ENCODE peak calls at places on chromosome 2, in eight cellular contexts. U, C, L, R, E, Y, Z and Q are unnamed samples.

GRCh38 chr2:32012872-32013271 is 2.1 kb upstream of the MEMO1 start:
- DNase-seq in U (no peak), C (no peak), L (no peak), R (no peak), E (no peak), Y (no peak), Z (no peak), Q (no peak)

GRCh38 chr2:101231253-101231652 is 21.4 kb upstream of the CNOT11 start:
- DNase-seq in U (no peak), C (no peak), L (no peak), R (peak; percentile 41), E (no peak), Y (no peak), Z (no peak), Q (no peak)

GRCh38 chr2:127015106-127015910 is 91.6 kb downstream of the BIN1 start:
- DNase-seq in U (no peak), C (no peak), L (no peak), R (no peak), E (no peak), Y (no peak), Z (no peak), Q (no peak)

GRCh38 chr2:142222715-142223114 is 91.9 kb upstream of the LRP1B start:
- DNase-seq in U (no peak), C (no peak), L (no peak), R (no peak), E (no peak), Y (no peak), Z (no peak), Q (no peak)

GRCh38 chr2:30733829-30734520 is 73.3 kb downstream of the CAPN13 start:
- DNase-seq in U (no peak), C (no peak), L (no peak), R (no peak), E (no peak), Y (no peak), Z (no peak), Q (no peak)

GRCh38 chr2:30666307-30666874 is 140.9 kb downstream of the CAPN13 start:
- DNase-seq in U (peak; percentile 99), C (peak; percentile 99), L (peak; percentile 53), R (peak; percentile 86), E (no peak), Y (no peak), Z (no peak), Q (no peak)

GRCh38 chr2:158488442-158489216 is 31.9 kb downstream of the PKP4 start:
- DNase-seq in U (no peak), C (no peak), L (no peak), R (no peak), E (no peak), Y (no peak), Z (no peak), Q (no peak)

GRCh38 chr2:5798083-5798482 is 105.9 kb downstream of the SOX11 start:
- DNase-seq in U (peak; percentile 51), C (peak; percentile 97), L (no peak), R (peak; percentile 42), E (no peak), Y (peak; percentile 6), Z (no peak), Q (no peak)

GRCh38 chr2:33122726-33123125 is 176.0 kb downstream of the LTBP1 start:
- DNase-seq in U (no peak), C (no peak), L (no peak), R (peak; percentile 24), E (no peak), Y (no peak), Z (no peak), Q (no peak)

GRCh38 chr2:111900859-111901258 is 2.5 kb downstream of the MERTK start:
- DNase-seq in U (peak; percentile 53), C (peak; percentile 38), L (peak; percentile 72), R (no peak), E (peak; percentile 51), Y (peak; percentile 54), Z (no peak), Q (peak; percentile 21)

GRCh38 chr2:113136828-113137775 is 9.7 kb downstream of the IL1RN start:
- DNase-seq in U (peak; percentile 47), C (peak; percentile 42), L (peak; percentile 73), R (peak; percentile 84), E (peak; percentile 63), Y (peak; percentile 54), Z (peak; percentile 48), Q (no peak)

GRCh38 chr2:168758970-168759820 is 43.2 kb upstream of the NOSTRIN start:
- DNase-seq in U (peak; percentile 65), C (peak; percentile 59), L (peak; percentile 62), R (peak; percentile 76), E (peak; percentile 60), Y (peak; percentile 66), Z (peak; percentile 9), Q (no peak)

GRCh38 chr2:168087406-168087805 is 160.0 kb downstream of the STK39 start:
- DNase-seq in U (no peak), C (no peak), L (no peak), R (no peak), E (peak; percentile 2), Y (no peak), Z (no peak), Q (no peak)

GRCh38 chr2:239832995-239833727 is 192.0 kb downstream of the NDUFA10 start:
- DNase-seq in U (no peak), C (no peak), L (no peak), R (no peak), E (no peak), Y (no peak), Z (no peak), Q (no peak)

GRCh38 chr2:180990337-180990736 is 9.9 kb downstream of the UBE2E3 start:
- DNase-seq in U (no peak), C (no peak), L (no peak), R (no peak), E (no peak), Y (no peak), Z (no peak), Q (no peak)

GRCh38 chr2:127790694-127791529 is 20.1 kb downstream of the WDR33 start:
- DNase-seq in U (no peak), C (no peak), L (no peak), R (no peak), E (no peak), Y (no peak), Z (no peak), Q (no peak)

GRCh38 chr2:221100467-221101089 is 471.5 kb downstream of the EPHA4 start:
- DNase-seq in U (no peak), C (no peak), L (peak; percentile 10), R (no peak), E (peak; percentile 58), Y (peak; percentile 64), Z (no peak), Q (no peak)

GRCh38 chr2:46411245-46411641 is 68.1 kb upstream of the TMEM247 start:
- DNase-seq in U (no peak), C (no peak), L (no peak), R (no peak), E (no peak), Y (no peak), Z (no peak), Q (peak; percentile 80)

GRCh38 chr2:44083054-44083453 is 85.6 kb upstream of the PPM1B start:
- DNase-seq in U (no peak), C (no peak), L (no peak), R (no peak), E (no peak), Y (no peak), Z (no peak), Q (no peak)

GRCh38 chr2:37983719-37984118 is 58.6 kb downstream of the RMDN2 start:
- DNase-seq in U (no peak), C (no peak), L (no peak), R (no peak), E (no peak), Y (no peak), Z (no peak), Q (no peak)

GRCh38 chr2:205644018-205644417 is 38.3 kb upstream of the NRP2 start:
- DNase-seq in U (no peak), C (peak; percentile 48), L (no peak), R (peak; percentile 83), E (no peak), Y (no peak), Z (no peak), Q (no peak)

DNA sequence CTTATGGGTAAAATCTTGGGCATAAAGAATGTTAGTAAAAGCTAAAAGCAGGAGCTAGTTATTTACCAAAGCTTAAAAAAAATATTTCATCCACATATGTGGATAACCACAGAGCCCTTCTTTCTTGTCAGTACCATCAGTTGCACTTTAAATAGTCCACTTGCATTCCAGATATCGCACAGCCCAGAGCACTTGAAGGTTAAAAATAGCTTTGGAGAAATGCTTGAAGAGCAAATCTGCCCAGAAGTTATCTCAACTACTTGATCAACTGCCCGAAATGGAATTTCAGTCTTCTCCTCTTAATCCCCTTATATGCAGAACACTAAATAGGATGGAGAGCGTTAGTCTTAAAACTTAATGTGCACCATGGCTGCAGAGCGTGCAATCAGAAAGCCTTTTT is 148.3 kb downstream of the PLEKHA3 start:
- DNase-seq in U (peak; percentile 28), C (no peak), L (no peak), R (no peak), E (no peak), Y (no peak), Z (no peak), Q (no peak)
- H3K4me2 ChIP-seq in U (no peak overlapping the region), C (no peak overlapping the region), L (no peak overlapping the region), R (no peak overlapping the region), E (no peak overlapping the region), Y (no peak overlapping the region), Z (no peak overlapping the region), Q (no peak overlapping the region)

DNA sequence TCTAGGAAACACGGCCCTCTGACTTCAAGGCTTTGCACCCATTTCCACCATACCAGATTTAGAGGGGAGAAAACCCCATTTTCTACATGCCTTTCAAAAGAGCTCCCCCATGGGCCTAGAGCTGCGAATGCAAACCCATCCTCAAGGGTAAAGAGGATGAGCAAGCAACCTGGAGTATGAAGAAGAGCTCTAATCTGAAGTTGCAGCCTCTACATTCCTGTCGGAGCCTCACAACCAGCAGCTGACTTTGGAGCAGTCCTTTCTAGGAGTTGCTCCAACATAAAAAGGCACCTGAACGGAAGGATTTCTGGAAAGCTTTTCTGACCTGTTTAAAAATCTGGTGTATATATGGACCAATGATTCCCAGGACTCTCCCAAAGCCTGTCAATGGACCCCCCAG is 81.4 kb upstream of the POMC start:
- DNase-seq in U (no peak), C (no peak), L (no peak), R (no peak), E (no peak), Y (no peak), Z (no peak), Q (no peak)
- H3K4me3 ChIP-seq in U (no peak overlapping the region), C (no peak overlapping the region), L (no peak overlapping the region), R (no peak overlapping the region), E (peak overlapping the region; percentile 62), Y (no peak overlapping the region), Z (no peak overlapping the region), Q (no peak overlapping the region)

DNA sequence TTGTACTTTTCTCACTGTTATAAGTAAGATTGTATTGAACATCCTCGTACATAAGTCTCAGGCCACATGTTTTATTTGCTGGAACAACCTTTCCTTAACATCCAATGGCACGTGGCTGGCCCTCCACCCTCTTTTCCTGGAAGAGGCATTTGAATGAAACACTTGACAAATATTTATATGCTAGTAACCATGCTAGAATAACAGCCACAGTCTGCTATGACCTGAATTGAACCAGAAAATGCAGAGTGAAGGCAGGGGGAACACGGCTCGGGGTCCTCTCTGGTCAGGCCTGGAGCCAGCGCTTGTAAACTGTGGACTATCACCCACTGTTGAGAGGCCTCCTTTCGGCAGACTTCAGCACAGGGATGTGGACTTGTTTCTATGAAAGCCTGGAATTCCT is 198.2 kb upstream of the COPS8 start:
- DNase-seq in U (peak; percentile 84), C (peak; percentile 28), L (peak; percentile 72), R (peak; percentile 38), E (no peak), Y (no peak), Z (no peak), Q (no peak)
- H3K27ac ChIP-seq in U (peak overlapping the region; percentile 33), C (peak overlapping the region; percentile 70), L (peak overlapping the region; percentile 88), R (peak overlapping the region; percentile 28), E (no peak overlapping the region), Y (no peak overlapping the region), Z (no peak overlapping the region), Q (no peak overlapping the region)

GRCh38 chr2:70570041-70570661 is 16.5 kb upstream of the TGFA start:
- DNase-seq in U (no peak), C (no peak), L (peak; percentile 32), R (peak; percentile 82), E (no peak), Y (peak; percentile 85), Z (no peak), Q (peak; percentile 69)
- H3K4me2 ChIP-seq in U (no peak overlapping the region), C (no peak overlapping the region), L (no peak overlapping the region), R (no peak overlapping the region), E (no peak overlapping the region), Y (no peak overlapping the region), Z (no peak overlapping the region), Q (no peak overlapping the region)